ENCODE peak calls at places on chromosomes 3 and 15, in four cellular contexts. One of them, this sample, is unnamed.

GRCh38 chr15:63296195-63296594 is 18.8 kb downstream of the APH1B start:
- DNase-seq in IMR-90: no peak
- DNase-seq in psoas muscle: no peak
- DNase-seq in right atrium auricular region: no peak
- DNase-seq in this sample: no peak

GRCh38 chr3:157127831-157128767 is 31.8 kb downstream of the CCNL1 start:
- DNase-seq in psoas muscle: peak; percentile 51
- DNase-seq in right atrium auricular region: peak; percentile 90
- DNase-seq in IMR-90: peak; percentile 89
- DNase-seq in this sample: peak; percentile 73

GRCh38 chr3:170414202-170414663 is 4.4 kb upstream of the CLDN11 start:
- DNase-seq in right atrium auricular region: no peak
- DNase-seq in psoas muscle: no peak
- DNase-seq in IMR-90: peak; percentile 93
- DNase-seq in this sample: peak; percentile 50

GRCh38 chr3:128723477-128723876 is 2.5 kb upstream of the RAB7A start:
- DNase-seq in IMR-90: no peak
- DNase-seq in right atrium auricular region: no peak
- DNase-seq in psoas muscle: no peak
- DNase-seq in this sample: no peak

GRCh38 chr3:150871192-150871591 is 34.0 kb downstream of the MINDY4B start:
- DNase-seq in IMR-90: peak; percentile 7
- DNase-seq in right atrium auricular region: no peak
- DNase-seq in psoas muscle: no peak
- DNase-seq in this sample: no peak

GRCh38 chr15:63088532-63089245 is 33.0 kb upstream of the LACTB start:
- DNase-seq in right atrium auricular region: no peak
- DNase-seq in IMR-90: no peak
- DNase-seq in psoas muscle: no peak
- DNase-seq in this sample: no peak

GRCh38 chr3:185503467-185503975 is 4.7 kb upstream of the TMEM41A start:
- DNase-seq in psoas muscle: no peak
- DNase-seq in right atrium auricular region: no peak
- DNase-seq in IMR-90: no peak
- DNase-seq in this sample: no peak

GRCh38 chr3:50503504-50503903 is at the start of gene CACNA2D2:
- DNase-seq in right atrium auricular region: no peak
- DNase-seq in IMR-90: no peak
- DNase-seq in psoas muscle: peak; percentile 61
- DNase-seq in this sample: peak; percentile 89

GRCh38 chr15:88628018-88628673 is 7.0 kb downstream of the AEN start:
- DNase-seq in right atrium auricular region: no peak
- DNase-seq in IMR-90: no peak
- DNase-seq in psoas muscle: no peak
- DNase-seq in this sample: no peak

GRCh38 chr3:102224171-102224570 is 210.6 kb upstream of the ZPLD1 start:
- DNase-seq in IMR-90: peak; percentile 32
- DNase-seq in psoas muscle: no peak
- DNase-seq in right atrium auricular region: no peak
- DNase-seq in this sample: peak; percentile 42

GRCh38 chr3:177816667-177817208 is 619.5 kb upstream of the TBL1XR1 start:
- DNase-seq in IMR-90: peak; percentile 59
- DNase-seq in psoas muscle: no peak
- DNase-seq in right atrium auricular region: no peak
- DNase-seq in this sample: no peak

GRCh38 chr3:188037965-188038581 is 115.9 kb upstream of the LPP start:
- DNase-seq in IMR-90: peak; percentile 25
- DNase-seq in psoas muscle: no peak
- DNase-seq in right atrium auricular region: no peak
- DNase-seq in this sample: no peak

GRCh38 chr15:39079296-39079834 is 501.5 kb upstream of the THBS1 start:
- DNase-seq in right atrium auricular region: no peak
- DNase-seq in psoas muscle: no peak
- DNase-seq in IMR-90: peak; percentile 94
- DNase-seq in this sample: no peak

GRCh38 chr3:22691407-22691806 is 511.7 kb upstream of the UBE2E2 start:
- DNase-seq in right atrium auricular region: no peak
- DNase-seq in IMR-90: no peak
- DNase-seq in psoas muscle: no peak
- DNase-seq in this sample: no peak

GRCh38 chr15:66912441-66912840 is 153.0 kb upstream of the SMAD3 start:
- DNase-seq in psoas muscle: no peak
- DNase-seq in IMR-90: no peak
- DNase-seq in right atrium auricular region: no peak
- DNase-seq in this sample: no peak

GRCh38 chr3:124829819-124830554 is 57.2 kb downstream of the ITGB5 start:
- DNase-seq in right atrium auricular region: peak; percentile 72
- DNase-seq in IMR-90: no peak
- DNase-seq in psoas muscle: no peak
- DNase-seq in this sample: no peak

GRCh38 chr15:85354432-85354831 is 26.0 kb upstream of the AKAP13 start:
- DNase-seq in IMR-90: peak; percentile 77
- DNase-seq in right atrium auricular region: no peak
- DNase-seq in psoas muscle: no peak
- DNase-seq in this sample: no peak

GRCh38 chr3:53545365-53546031 is 51.1 kb downstream of the CACNA1D start:
- DNase-seq in right atrium auricular region: no peak
- DNase-seq in IMR-90: no peak
- DNase-seq in psoas muscle: no peak
- DNase-seq in this sample: no peak

GRCh38 chr3:133991209-133991608 is 38.5 kb downstream of the SLCO2A1 start:
- DNase-seq in IMR-90: no peak
- DNase-seq in psoas muscle: no peak
- DNase-seq in right atrium auricular region: no peak
- DNase-seq in this sample: peak; percentile 22

GRCh38 chr3:188526057-188526456 is 372.1 kb downstream of the LPP start:
- DNase-seq in psoas muscle: peak; percentile 27
- DNase-seq in IMR-90: peak; percentile 14
- DNase-seq in right atrium auricular region: no peak
- DNase-seq in this sample: no peak

GRCh38 chr3:29705906-29706507 is 425.1 kb downstream of the RBMS3 start:
- DNase-seq in IMR-90: no peak
- DNase-seq in psoas muscle: no peak
- DNase-seq in right atrium auricular region: no peak
- DNase-seq in this sample: no peak

GRCh38 chr3:43319364-43319763 is 33.0 kb downstream of the SNRK start:
- DNase-seq in psoas muscle: peak; percentile 72
- DNase-seq in right atrium auricular region: no peak
- DNase-seq in IMR-90: no peak
- DNase-seq in this sample: no peak

GRCh38 chr3:86978111-86978528 is 12.8 kb downstream of the VGLL3 start:
- DNase-seq in IMR-90: peak; percentile 35
- DNase-seq in psoas muscle: peak; percentile 71
- DNase-seq in right atrium auricular region: no peak
- DNase-seq in this sample: no peak

GRCh38 chr3:61357902-61358301 is 106.7 kb upstream of the FHIT start:
- DNase-seq in IMR-90: no peak
- DNase-seq in right atrium auricular region: no peak
- DNase-seq in psoas muscle: no peak
- DNase-seq in this sample: no peak

DNA sequence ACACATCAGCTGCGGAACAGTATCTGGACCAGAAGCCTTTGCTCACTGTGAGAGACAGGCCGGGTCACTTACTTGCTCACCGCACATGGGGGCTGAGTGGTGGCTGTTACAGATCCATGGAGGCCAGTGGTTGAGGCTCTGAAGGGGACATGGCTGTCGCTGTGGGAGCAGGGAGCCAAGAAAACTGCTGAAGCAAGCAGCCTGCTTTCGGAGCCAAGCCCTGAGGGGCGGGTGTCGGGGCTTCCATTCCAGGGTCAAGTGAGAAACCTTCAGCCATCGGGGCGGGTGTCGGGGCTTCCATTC is 42.3 kb upstream of the ADAMTS17 start:
- DNase-seq in right atrium auricular region: no peak
- DNase-seq in psoas muscle: no peak
- DNase-seq in IMR-90: no peak
- DNase-seq in this sample: no peak
- H3K9me3 ChIP-seq in right atrium auricular region: no peaks in the 10 kb centered on the region
- H3K9me3 ChIP-seq in psoas muscle: peaks cover 14% of the 10 kb centered on the region
- H3K9me3 ChIP-seq in IMR-90: peaks cover 33% of the 10 kb centered on the region
- H3K9me3 ChIP-seq in this sample: peaks cover 14% of the 10 kb centered on the region

DNA sequence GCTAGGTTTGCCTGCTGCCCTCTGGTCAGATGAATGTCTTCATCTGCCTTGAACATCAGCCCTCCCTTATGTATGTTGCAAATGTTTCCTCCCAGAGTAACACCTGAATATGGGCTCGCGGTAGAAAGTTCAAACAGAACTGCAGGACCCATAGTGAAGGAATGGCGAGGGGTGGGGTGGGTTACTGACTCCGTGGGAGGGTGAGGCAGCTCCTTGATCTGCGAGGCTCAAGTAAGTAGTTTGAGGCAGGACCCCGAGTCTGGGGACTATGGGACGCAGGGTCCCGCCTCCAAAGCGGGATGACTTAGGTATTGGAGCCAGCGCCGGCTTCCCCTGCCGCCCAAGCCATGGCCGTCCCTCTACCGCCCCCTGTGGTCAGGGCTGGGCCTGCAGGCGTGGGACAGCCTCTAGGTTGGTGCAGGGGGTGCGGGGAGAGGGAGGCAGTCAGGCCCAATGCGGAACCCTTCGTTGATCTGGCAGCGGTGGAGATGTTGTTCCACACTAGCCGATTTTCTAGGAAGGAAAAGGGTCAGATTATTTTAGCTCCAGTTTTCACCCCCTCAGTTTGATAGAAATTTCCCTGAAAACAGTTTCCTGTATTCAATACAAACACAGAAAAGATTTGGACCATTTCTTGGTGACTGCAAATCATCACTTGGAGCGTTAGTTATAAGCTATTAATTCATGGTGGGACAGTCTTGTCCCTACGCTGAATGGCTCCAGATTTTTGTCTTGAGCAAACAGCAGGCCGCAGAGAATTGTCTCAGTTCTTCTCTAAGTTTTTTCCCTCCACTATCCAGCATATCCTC is 72.3 kb downstream of the CORO2B start:
- DNase-seq in psoas muscle: peak; percentile 61
- DNase-seq in right atrium auricular region: no peak
- DNase-seq in IMR-90: no peak
- DNase-seq in this sample: peak; percentile 89
- H3K4me1 ChIP-seq in psoas muscle: no peaks in the 10 kb centered on the region
- H3K4me1 ChIP-seq in right atrium auricular region: peaks cover 12% of the 10 kb centered on the region
- H3K4me1 ChIP-seq in IMR-90: peaks cover 6% of the 10 kb centered on the region
- H3K4me1 ChIP-seq in this sample: no peaks in the 10 kb centered on the region

GRCh38 chr15:47157827-47158226 is 559.5 kb upstream of the SEMA6D start:
- DNase-seq in psoas muscle: no peak
- DNase-seq in IMR-90: no peak
- DNase-seq in right atrium auricular region: no peak
- DNase-seq in this sample: no peak
- H3K9me3 ChIP-seq in psoas muscle: no peaks in the 10 kb centered on the region
- H3K9me3 ChIP-seq in IMR-90: no peaks in the 10 kb centered on the region
- H3K9me3 ChIP-seq in right atrium auricular region: no peaks in the 10 kb centered on the region
- H3K9me3 ChIP-seq in this sample: no peaks in the 10 kb centered on the region

DNA sequence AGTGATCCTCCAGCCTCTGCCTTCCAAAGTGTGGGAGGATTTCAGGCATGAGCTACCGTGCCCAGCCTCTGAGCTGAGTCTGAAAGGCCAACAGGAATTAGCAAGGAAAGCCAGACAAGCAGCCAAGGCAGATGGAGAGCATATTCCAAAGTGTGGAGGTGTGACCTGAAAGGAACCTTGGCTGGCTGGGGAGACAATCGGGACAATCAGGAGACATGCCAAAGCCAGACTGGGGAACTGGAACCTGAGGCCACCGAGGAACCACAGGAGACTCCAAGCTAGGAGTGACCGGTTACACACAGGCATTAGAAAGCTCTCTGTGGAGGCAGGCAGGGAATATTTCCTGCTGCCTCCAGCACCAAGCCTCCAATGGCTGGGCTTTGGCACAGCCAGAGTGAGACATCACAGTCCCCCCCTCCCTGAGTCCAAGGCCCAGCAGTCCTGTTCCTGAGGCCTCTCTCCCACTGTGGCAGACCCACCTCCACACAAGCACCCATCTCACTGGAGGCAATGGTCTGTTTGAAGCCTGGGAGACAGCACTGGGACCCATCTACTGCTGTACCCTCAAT is 4.5 kb upstream of the C15orf39 start:
- DNase-seq in psoas muscle: no peak
- DNase-seq in IMR-90: no peak
- DNase-seq in right atrium auricular region: no peak
- DNase-seq in this sample: no peak
- H3K4me1 ChIP-seq in psoas muscle: peaks cover 4% of the 10 kb centered on the region
- H3K4me1 ChIP-seq in IMR-90: peaks cover 10% of the 10 kb centered on the region
- H3K4me1 ChIP-seq in right atrium auricular region: peaks cover 42% of the 10 kb centered on the region
- H3K4me1 ChIP-seq in this sample: no peaks in the 10 kb centered on the region

GRCh38 chr3:108623504-108623903 is 34.0 kb downstream of the DZIP3 start:
- DNase-seq in psoas muscle: no peak
- DNase-seq in IMR-90: peak; percentile 37
- DNase-seq in right atrium auricular region: no peak
- DNase-seq in this sample: peak; percentile 32
- H3K9me3 ChIP-seq in psoas muscle: no peaks in the 10 kb centered on the region
- H3K9me3 ChIP-seq in IMR-90: no peaks in the 10 kb centered on the region
- H3K9me3 ChIP-seq in right atrium auricular region: no peaks in the 10 kb centered on the region
- H3K9me3 ChIP-seq in this sample: no peaks in the 10 kb centered on the region

GRCh38 chr3:189914799-189915198 is 205.9 kb downstream of the P3H2 start:
- DNase-seq in psoas muscle: no peak
- DNase-seq in IMR-90: peak; percentile 96
- DNase-seq in right atrium auricular region: no peak
- DNase-seq in this sample: no peak
- H3K4me1 ChIP-seq in psoas muscle: no peaks in the 10 kb centered on the region
- H3K4me1 ChIP-seq in IMR-90: peaks cover 2% of the 10 kb centered on the region
- H3K4me1 ChIP-seq in right atrium auricular region: no peaks in the 10 kb centered on the region
- H3K4me1 ChIP-seq in this sample: no peaks in the 10 kb centered on the region

GRCh38 chr3:35078780-35079179 is 560.5 kb upstream of the ARPP21 start:
- DNase-seq in IMR-90: no peak
- DNase-seq in right atrium auricular region: no peak
- DNase-seq in psoas muscle: no peak
- DNase-seq in this sample: no peak

GRCh38 chr3:35079403-35079802 is 559.9 kb upstream of the ARPP21 start:
- DNase-seq in right atrium auricular region: no peak
- DNase-seq in psoas muscle: no peak
- DNase-seq in IMR-90: no peak
- DNase-seq in this sample: no peak

GRCh38 chr3:35081902-35082301 is 557.4 kb upstream of the ARPP21 start:
- DNase-seq in IMR-90: no peak
- DNase-seq in psoas muscle: no peak
- DNase-seq in right atrium auricular region: no peak
- DNase-seq in this sample: no peak
- H3K9me3 ChIP-seq in IMR-90: peaks cover 2% of the 10 kb centered on the region
- H3K9me3 ChIP-seq in psoas muscle: no peaks in the 10 kb centered on the region
- H3K9me3 ChIP-seq in right atrium auricular region: no peaks in the 10 kb centered on the region
- H3K9me3 ChIP-seq in this sample: no peaks in the 10 kb centered on the region